ENCODE peak calls at places on chromosomes 16 and 17, in five cellular contexts. B is SIG-M5; G is activated T-helper 1 cell treated with anti-CD3 and anti-CD28 coated beads, Interleukin-12 subunit alpha, Interleukin-12 subunit beta, Interleukin-2, Interleukin-4 antibody, amounts not matched to agents 30 ng/mL and 10 ng/mL and 1 ng/mL, durations not matched to agents 14 hours and 24 hours and 36 hours; I is iris pigment epithelial cell; Y is mucosa of descending colon. T is an unnamed sample.

GRCh38 chr16:81515281-81515680 is 70.7 kb downstream of the CMIP start:
- DNase-seq in Y (peak), B (no peak), I (no peak), G (no peak), T (no peak)

GRCh38 chr16:29900102-29900887 is at the start of gene ASPHD1:
- DNase-seq in B (no peak), G (no peak), Y (peak), I (peak), T (peak)

GRCh38 chr17:47694018-47694817 is at the start of gene TBKBP1:
- DNase-seq in I (no peak), Y (peak), G (no peak), B (no peak), T (no peak)

GRCh38 chr17:3990391-3991127 is 26.3 kb upstream of the ATP2A3 start:
- DNase-seq in B (no peak), Y (no peak), I (peak), G (no peak), T (no peak)

GRCh38 chr17:6508519-6509294 is 47.6 kb downstream of the PITPNM3 start:
- DNase-seq in B (no peak), G (no peak), Y (no peak), I (no peak), T (no peak)

GRCh38 chr16:83774066-83774465 is 33.7 kb upstream of the HSBP1 start:
- DNase-seq in Y (no peak), G (no peak), I (no peak), B (no peak), T (no peak)

GRCh38 chr17:57463103-57463885 is 207.0 kb downstream of the MSI2 start:
- DNase-seq in I (peak), G (peak), B (no peak), Y (no peak), T (peak)

GRCh38 chr16:70712359-70712758 is 26.5 kb upstream of the MTSS2 start:
- DNase-seq in G (no peak), B (no peak), Y (no peak), I (no peak), T (no peak)

GRCh38 chr17:44778656-44779210 is 19.9 kb downstream of the ADAM11 start:
- DNase-seq in G (no peak), B (no peak), Y (no peak), I (no peak), T (no peak)

GRCh38 chr17:57256708-57257112 is 387 bp downstream of the MSI2 start:
- DNase-seq in I (peak), Y (no peak), G (no peak), B (no peak), T (no peak)

GRCh38 chr17:75869282-75870141 is 8.9 kb downstream of the TRIM47 start:
- DNase-seq in Y (peak), G (no peak), B (no peak), I (peak), T (peak)

GRCh38 chr17:48596000-48596734 is 2.6 kb upstream of the HOXB5 start:
- DNase-seq in B (no peak), G (no peak), I (no peak), Y (no peak), T (no peak)

GRCh38 chr16:3945751-3946603 is 65.5 kb upstream of the CREBBP start:
- DNase-seq in G (no peak), Y (no peak), B (no peak), I (peak), T (peak)

GRCh38 chr17:53837131-53837530 is 14.4 kb downstream of the KIF2B start:
- DNase-seq in G (no peak), Y (no peak), I (peak), B (no peak), T (peak)

GRCh38 chr17:75909051-75909811 is 4.5 kb upstream of the MRPL38 start:
- DNase-seq in Y (no peak), I (no peak), B (no peak), G (no peak), T (no peak)

GRCh38 chr17:81223758-81224122 is 975 bp upstream of the CEP131 start:
- DNase-seq in B (no peak), G (no peak), Y (no peak), I (no peak), T (no peak)

GRCh38 chr16:89391-90302 is 11.6 kb downstream of the MPG start:
- DNase-seq in Y (peak), B (no peak), G (no peak), I (no peak), T (no peak)